ENCODE peak calls at places on chromosomes 6 and 20, in six cellular contexts. U is amygdala, R is GM19239, V is NCI-H1092 treated with DMSO at 0.1 percent for 48 hours, H is heart right ventricle, Y is nucleus accumbens. I is an unnamed sample.

GRCh38 chr6:145809785-145810184 is 4.8 kb downstream of the FBXO30 start:
- DNase-seq in U (no peak), R (no peak), V (no peak), H (no peak), Y (no peak), I (no peak)

GRCh38 chr6:166275714-166276166 is 32.5 kb downstream of the PRR18 start:
- DNase-seq in U (peak), R (peak), V (peak), H (peak), Y (peak), I (peak)

GRCh38 chr20:48007356-48007755 is 222.1 kb upstream of the SULF2 start:
- DNase-seq in U (no peak), R (no peak), V (no peak), H (no peak), Y (no peak), I (no peak)

GRCh38 chr20:21235346-21235712 is 67.8 kb upstream of the XRN2 start:
- DNase-seq in U (no peak), R (no peak), V (peak), H (no peak), Y (no peak), I (no peak)

GRCh38 chr6:116316772-116317467 is 37.2 kb upstream of the TSPYL1 start:
- DNase-seq in U (no peak), R (no peak), V (no peak), H (peak), Y (no peak), I (no peak)

GRCh38 chr6:86969573-86969972 is 32.2 kb downstream of the HTR1E start:
- DNase-seq in U (no peak), R (no peak), V (no peak), H (no peak), Y (no peak), I (no peak)

GRCh38 chr6:33823806-33824205 is 20.0 kb upstream of the MLN start:
- DNase-seq in U (no peak), R (no peak), V (no peak), H (no peak), Y (no peak), I (no peak)

GRCh38 chr6:119076966-119077642 is 1.4 kb downstream of the FAM184A start:
- DNase-seq in U (no peak), R (no peak), V (no peak), H (no peak), Y (no peak), I (no peak)

GRCh38 chr20:4797275-4797674 is 75.6 kb downstream of the PRND start:
- DNase-seq in U (no peak), R (no peak), V (no peak), H (no peak), Y (no peak), I (no peak)

GRCh38 chr6:90611543-90611864 is 24.6 kb upstream of the MAP3K7 start:
- DNase-seq in U (no peak), R (no peak), V (no peak), H (no peak), Y (no peak), I (no peak)

GRCh38 chr6:56843476-56844349 is 111.2 kb upstream of the BEND6 start:
- DNase-seq in U (peak), R (peak), V (peak), H (peak), Y (peak), I (peak)

GRCh38 chr6:37396571-37397185 is 36.3 kb upstream of the CMTR1 start:
- DNase-seq in U (no peak), R (no peak), V (no peak), H (no peak), Y (no peak), I (no peak)

I was measured in caudate nucleus.